ENCODE peak calls at places on chromosomes 6 and 20, in five cellular contexts. A, V, T, H and P are unnamed samples.

GRCh38 chr6:43347021-43347420 is 22.4 kb downstream of the ZNF318 start:
- DNase-seq in A (no peak), V (no peak), T (no peak), H (no peak), P (no peak)

GRCh38 chr6:35237466-35237865 is 22.1 kb upstream of the ZNF76 start:
- DNase-seq in A (no peak), V (no peak), T (no peak), H (no peak), P (no peak)

GRCh38 chr6:170036916-170037315 is 254.0 kb downstream of the DLL1 start:
- DNase-seq in A (no peak), V (no peak), T (no peak), H (no peak), P (no peak)

GRCh38 chr6:72922401-72922800 is 300.5 kb downstream of the KCNQ5 start:
- DNase-seq in A (no peak), V (peak), T (no peak), H (no peak), P (no peak)

GRCh38 chr6:169277619-169278018 is 24.0 kb upstream of the THBS2 start:
- DNase-seq in A (no peak), V (no peak), T (no peak), H (no peak), P (no peak)

GRCh38 chr6:133017581-133017980 is 203.2 kb downstream of the RPS12 start:
- DNase-seq in A (no peak), V (peak), T (no peak), H (no peak), P (no peak)

GRCh38 chr6:169965657-169966311 is 214.4 kb downstream of the ERMARD start:
- DNase-seq in A (no peak), V (no peak), T (no peak), H (no peak), P (no peak)

GRCh38 chr6:127120109-127120786 is 1.8 kb downstream of the RSPO3 start:
- DNase-seq in A (no peak), V (no peak), T (no peak), H (peak), P (no peak)

GRCh38 chr6:122657601-122658000 is 47.4 kb downstream of the PKIB start:
- DNase-seq in A (no peak), V (peak), T (no peak), H (no peak), P (no peak)

GRCh38 chr6:29680904-29681303 is at the start of gene ZFP57:
- DNase-seq in A (no peak), V (no peak), T (no peak), H (no peak), P (no peak)

GRCh38 chr6:16704706-16705402 is 56.4 kb downstream of the ATXN1 start:
- DNase-seq in A (no peak), V (peak), T (no peak), H (no peak), P (no peak)

GRCh38 chr6:130366011-130366963 is at the start of gene TMEM200A:
- DNase-seq in A (peak), V (peak), T (peak), H (peak), P (no peak)

GRCh38 chr20:13672657-13673056 is 33.9 kb upstream of the TASP1 start:
- DNase-seq in A (no peak), V (no peak), T (no peak), H (no peak), P (no peak)

GRCh38 chr20:13681248-13682125 is 42.8 kb upstream of the TASP1 start:
- DNase-seq in A (peak), V (no peak), T (no peak), H (peak), P (no peak)

GRCh38 chr20:13671500-13672288 is 33.0 kb upstream of the TASP1 start:
- DNase-seq in A (no peak), V (peak), T (no peak), H (no peak), P (no peak)

DNA sequence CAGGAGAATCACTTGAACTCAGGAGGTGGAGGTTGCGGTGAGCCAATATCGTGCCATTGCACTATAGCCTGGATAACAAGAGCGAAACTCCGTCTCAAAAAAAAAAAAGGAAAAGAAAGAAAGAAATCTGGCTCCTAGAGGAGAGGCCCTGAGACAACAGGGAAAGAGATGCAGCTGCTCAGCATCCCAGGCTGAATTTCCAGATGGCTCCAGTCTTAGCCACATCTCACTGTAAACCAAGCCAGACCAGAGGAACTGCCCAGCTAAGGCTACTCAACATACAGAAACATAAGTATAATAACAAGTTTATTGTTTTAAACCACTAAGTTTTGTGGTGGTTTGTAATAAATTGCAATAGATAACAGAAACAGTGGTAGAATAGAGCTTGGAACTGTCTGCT is 38.5 kb upstream of the TASP1 start:
- DNase-seq in A (no peak), V (no peak), T (no peak), H (no peak), P (no peak)
- TF ChIP-seq CTCF in A (no peak), V (no peak), T (no peak), H (no peak), P (no peak)

DNA sequence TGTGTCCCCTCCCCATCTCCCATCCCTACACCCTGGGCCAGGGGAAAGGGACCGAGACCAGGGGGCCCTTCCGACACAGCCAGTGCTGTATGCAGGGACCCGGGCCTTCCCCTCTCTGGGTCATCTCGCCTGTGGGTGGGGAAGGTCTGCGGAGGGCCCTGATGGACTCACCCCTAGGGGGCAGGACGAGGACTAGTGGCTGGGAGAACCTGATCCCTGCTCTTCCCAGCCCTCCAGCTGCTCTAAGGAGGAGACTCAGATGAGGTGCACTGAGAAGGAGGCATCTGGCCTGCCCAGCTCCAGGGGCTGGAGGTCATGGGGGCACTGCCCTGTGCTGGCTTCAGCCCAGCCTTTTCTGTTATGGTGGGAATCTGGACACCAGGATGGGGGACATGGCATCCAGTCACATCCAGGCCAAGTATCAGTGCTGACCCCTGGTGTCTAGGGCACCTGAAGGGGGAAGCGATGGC is 735 bp downstream of the MYL9 start:
- DNase-seq in A (no peak), V (peak), T (no peak), H (no peak), P (no peak)
- TF ChIP-seq CTCF in A (no peak), V (peak), T (no peak), H (no peak), P (peak)

DNA sequence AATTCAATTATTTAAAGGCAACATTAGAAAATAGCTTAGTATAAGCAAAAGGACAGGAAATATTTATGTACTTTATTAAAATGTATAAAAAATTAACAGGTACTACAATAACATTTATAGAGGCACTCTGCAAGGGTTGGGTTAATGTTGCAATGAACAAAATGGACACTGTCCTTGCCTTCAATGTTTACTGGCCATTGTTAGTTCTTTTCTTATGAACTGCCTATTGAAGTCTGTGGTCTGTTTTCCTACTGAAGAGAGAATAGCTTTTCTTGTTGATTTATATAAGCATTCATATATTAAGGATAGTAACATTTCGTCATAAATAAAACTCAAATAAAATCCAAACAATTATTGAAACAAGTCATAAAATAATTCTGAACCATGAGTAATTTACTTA is 135.3 kb upstream of the BEND6 start:
- DNase-seq in A (no peak), V (no peak), T (no peak), H (no peak), P (no peak)
- TF ChIP-seq CTCF in A (no peak), V (no peak), T (no peak), H (no peak), P (no peak)

GRCh38 chr6:74282143-74282689 is 586.2 kb downstream of the CD109 start:
- DNase-seq in A (no peak), V (no peak), T (no peak), H (no peak), P (no peak)

GRCh38 chr6:74277749-74278148 is 581.7 kb downstream of the CD109 start:
- DNase-seq in A (no peak), V (peak), T (no peak), H (no peak), P (no peak)

GRCh38 chr6:74284266-74284665 is 588.3 kb downstream of the CD109 start:
- DNase-seq in A (no peak), V (peak), T (no peak), H (no peak), P (no peak)

GRCh38 chr6:74280130-74280692 is 584.2 kb downstream of the CD109 start:
- DNase-seq in A (no peak), V (no peak), T (no peak), H (no peak), P (no peak)
- TF ChIP-seq CTCF in A (no peak), V (peak), T (no peak), H (no peak), P (peak)

DNA sequence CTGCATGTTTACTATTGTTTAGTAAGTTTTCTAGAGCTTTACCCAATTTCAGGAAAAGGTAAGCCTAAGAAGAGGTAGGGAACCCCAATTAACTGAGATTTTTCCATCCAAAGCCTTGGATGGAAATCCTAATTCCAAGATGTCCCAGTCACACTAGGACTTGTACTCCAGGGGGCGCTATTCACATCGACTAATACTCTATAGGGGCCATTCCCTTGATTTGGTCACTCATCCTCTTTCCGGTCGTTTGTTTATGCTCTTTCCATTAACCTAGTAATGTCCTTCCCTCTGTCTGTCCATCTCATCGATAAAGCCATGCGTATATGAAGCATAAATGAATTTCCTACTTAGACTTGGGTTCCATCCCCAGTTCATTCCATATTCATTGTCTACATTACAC is 80.8 kb upstream of the FUCA2 start:
- DNase-seq in A (peak), V (no peak), T (no peak), H (no peak), P (no peak)
- TF ChIP-seq CTCF in A (peak), V (peak), T (no peak), H (no peak), P (peak)

DNA sequence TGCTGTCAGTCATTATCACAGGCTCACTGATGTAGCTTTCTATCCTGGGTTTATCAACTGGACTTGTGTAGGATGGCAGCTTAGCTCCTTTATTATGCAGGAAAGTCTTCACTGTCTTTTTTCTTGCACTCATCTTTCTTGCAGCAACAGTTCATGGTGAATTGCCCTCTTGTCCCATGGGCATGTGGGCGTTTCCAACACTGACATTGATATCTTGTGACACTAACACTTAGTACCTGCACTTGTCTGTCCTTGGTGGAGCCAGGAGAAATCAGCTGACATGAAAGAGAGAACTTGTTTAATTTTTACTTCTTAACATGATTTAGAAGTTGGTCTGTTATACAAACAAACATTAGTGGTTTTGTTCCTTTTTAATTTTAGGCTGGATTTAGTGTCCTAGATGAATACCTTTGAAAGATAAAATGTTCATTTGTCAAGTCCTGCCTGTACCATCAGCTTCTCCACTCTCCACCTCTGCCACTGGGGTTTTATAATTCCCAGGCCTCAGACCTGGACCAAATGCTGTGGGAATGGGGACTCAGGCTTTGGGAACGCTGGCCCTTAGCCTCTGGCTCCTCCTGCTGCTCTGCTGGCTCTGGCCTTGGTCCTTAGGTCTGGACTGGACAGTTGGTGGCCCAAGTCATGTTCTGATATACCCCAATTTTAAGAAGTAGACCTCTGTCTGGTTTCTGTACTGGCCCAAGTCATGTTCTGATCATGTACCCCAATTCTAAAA is 161.0 kb upstream of the LAMP5 start:
- DNase-seq in A (no peak), V (no peak), T (no peak), H (no peak), P (no peak)
- TF ChIP-seq CTCF in A (no peak), V (peak), T (no peak), H (no peak), P (no peak)

DNA sequence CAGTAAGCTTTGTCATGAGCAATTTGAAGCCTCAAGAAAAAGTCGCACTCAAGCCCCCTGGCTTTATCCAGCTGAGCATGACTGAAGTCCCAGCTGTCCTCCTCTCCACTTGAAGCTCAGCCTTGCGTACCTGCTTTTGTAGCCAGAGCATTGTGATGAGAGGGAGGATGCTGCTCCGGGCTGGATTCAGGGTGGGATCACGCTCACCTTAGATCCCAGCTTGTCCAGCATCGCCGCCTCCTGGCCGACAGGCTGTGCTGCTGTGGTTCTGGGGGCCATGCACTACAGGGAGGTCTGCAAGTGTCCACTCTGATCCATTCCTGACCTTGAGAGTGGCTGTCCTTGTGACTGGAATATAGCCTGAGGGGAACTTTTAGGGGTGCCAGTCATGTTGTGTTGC is 495.6 kb downstream of the CDH26 start:
- DNase-seq in A (no peak), V (no peak), T (no peak), H (no peak), P (no peak)
- TF ChIP-seq CTCF in A (no peak), V (no peak), T (no peak), H (no peak), P (no peak)